ENCODE peak calls at places on chromosomes 4 and X, in ten cellular contexts. Q is epithelial cell of proximal tubule, L is GM23248, A is pancreas, K is A549, G is fibroblast of the aortic adventitia, P is heart left ventricle, S is AG10803, V is heart right ventricle, B is PC-9. N is an unnamed sample.

GRCh38 chrX:39982927-39983326 is 114.8 kb downstream of the BCOR start:
- DNase-seq in B (no peak), Q (no peak), A (no peak), G (no peak), V (no peak), L (no peak), K (no peak), P (no peak), S (no peak), N (no peak)

GRCh38 chrX:28278236-28278635 is 297.0 kb upstream of the DCAF8L1 start:
- DNase-seq in A (no peak), V (no peak), P (no peak), K (no peak), L (no peak), Q (no peak), G (no peak), S (no peak), B (no peak), N (no peak)

GRCh38 chr4:83207497-83208105 is 77.0 kb downstream of the COQ2 start:
- DNase-seq in P (no peak), L (peak), B (peak), V (no peak), A (no peak), Q (peak), K (peak), S (peak), G (peak), N (no peak)

GRCh38 chr4:67393699-67394281 is 151.5 kb downstream of the CENPC start:
- DNase-seq in G (peak), S (peak), A (no peak), P (no peak), Q (no peak), L (peak), K (peak), B (no peak), V (no peak), N (no peak)

GRCh38 chr4:183175631-183176232 is 76.7 kb downstream of the WWC2 start:
- DNase-seq in P (no peak), B (no peak), V (no peak), Q (no peak), K (no peak), G (peak), A (no peak), S (peak), L (peak), N (no peak)

GRCh38 chrX:153765138-153766079 is 1.4 kb downstream of the PLXNB3 start:
- DNase-seq in G (no peak), K (no peak), S (no peak), L (peak), B (peak), Q (no peak), P (no peak), V (peak), A (no peak), N (no peak)

GRCh38 chr4:3337811-3338210 is 45.0 kb downstream of the RGS12 start:
- DNase-seq in K (no peak), B (no peak), V (no peak), A (no peak), P (no peak), Q (no peak), L (no peak), G (no peak), S (no peak), N (no peak)

GRCh38 chrX:20452487-20452886 is 185.8 kb upstream of the RPS6KA3 start:
- DNase-seq in A (no peak), K (no peak), Q (no peak), V (no peak), S (no peak), G (no peak), B (no peak), P (no peak), L (no peak), N (no peak)

GRCh38 chr4:129080129-129080528 is 13.2 kb downstream of the SCLT1 start:
- DNase-seq in P (no peak), Q (no peak), K (no peak), L (no peak), G (no peak), B (no peak), V (no peak), A (no peak), S (no peak), N (no peak)

GRCh38 chr4:38366997-38367396 is 297.0 kb upstream of the KLF3 start:
- DNase-seq in B (no peak), A (no peak), Q (no peak), V (no peak), K (no peak), G (no peak), L (no peak), S (no peak), P (no peak), N (no peak)

GRCh38 chr4:83522239-83522638 is 13.7 kb upstream of the GPAT3 start:
- DNase-seq in L (no peak), B (no peak), G (no peak), V (no peak), S (no peak), K (no peak), Q (no peak), P (no peak), A (no peak), N (no peak)

GRCh38 chrX:75154871-75155270 is 1.2 kb downstream of the ABCB7 start:
- DNase-seq in V (no peak), A (no peak), P (no peak), Q (no peak), G (no peak), S (no peak), B (no peak), K (no peak), L (no peak), N (no peak)
- H3K4me3 ChIP-seq in V (no peak), A (no peak), P (peak), Q (peak), G (no peak), S (no peak), B (peak), K (peak), L (peak), N (no peak)

DNA sequence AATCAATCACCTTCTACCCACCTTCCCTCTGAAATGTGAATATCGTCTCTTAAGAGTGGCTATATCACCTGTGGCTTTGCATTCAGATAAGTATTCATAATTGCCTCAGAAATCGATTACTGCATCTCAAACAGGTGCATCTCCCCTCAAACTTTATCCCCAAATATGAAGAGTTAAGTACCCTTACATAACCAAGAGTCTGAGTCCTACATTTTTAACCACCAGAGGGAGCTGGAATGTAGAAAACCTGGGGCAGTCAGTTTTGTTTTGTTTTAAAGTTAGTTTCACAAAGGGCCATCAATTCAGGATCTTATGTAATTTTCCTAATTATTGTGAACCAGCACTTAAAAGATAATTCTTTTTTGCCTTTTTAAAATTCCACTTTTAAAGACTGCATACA is 5.7 kb downstream of the TCEANC start:
- DNase-seq in A (no peak), B (no peak), L (peak), Q (no peak), K (peak), S (peak), V (no peak), P (no peak), G (peak), N (no peak)
- H3K4me3 ChIP-seq in A (no peak), B (peak), L (peak), Q (no peak), K (no peak), S (no peak), V (no peak), P (peak), G (no peak), N (no peak)

DNA sequence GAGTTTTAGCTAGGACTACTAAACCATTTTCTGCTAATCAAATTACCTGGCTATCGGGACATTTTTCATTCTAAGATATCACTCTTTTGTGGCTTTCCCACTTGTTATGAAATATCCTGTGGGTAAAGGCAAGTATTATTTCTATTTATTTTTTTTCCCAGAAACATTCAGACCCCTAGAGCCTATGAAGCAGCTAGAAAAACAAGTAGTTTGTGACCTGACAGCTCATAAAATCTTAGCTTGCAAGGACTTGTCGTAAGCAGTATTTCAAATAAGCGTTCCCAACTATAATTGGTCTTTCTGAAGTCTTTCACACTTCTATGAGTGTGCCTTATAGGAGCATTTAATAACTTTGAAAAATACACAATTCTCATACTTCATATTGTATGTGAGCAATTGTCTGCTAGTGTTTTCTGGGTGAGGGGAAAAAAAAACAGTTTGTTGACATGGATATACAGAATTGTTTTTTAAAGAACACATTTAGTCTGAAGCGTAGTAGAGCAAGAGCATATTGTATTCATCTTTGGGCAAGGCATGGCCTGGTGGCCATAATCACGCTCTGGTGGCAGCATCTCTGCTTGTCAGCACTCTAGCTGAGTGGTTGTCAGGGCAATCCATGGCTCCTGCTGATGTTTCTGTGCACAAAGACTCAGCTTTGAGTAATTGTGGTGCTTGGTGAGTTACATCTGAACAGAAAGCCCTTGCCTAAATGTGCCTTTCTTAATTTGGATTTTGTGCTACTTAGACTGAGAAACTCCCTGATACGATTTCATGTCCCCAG is 2.6 kb downstream of the MCUB start:
- DNase-seq in K (no peak), V (no peak), G (no peak), P (no peak), L (no peak), Q (no peak), A (no peak), B (no peak), S (no peak), N (no peak)
- H3K4me3 ChIP-seq in K (no peak), V (no peak), G (no peak), P (no peak), L (peak), Q (no peak), A (no peak), B (no peak), S (no peak), N (no peak)

DNA sequence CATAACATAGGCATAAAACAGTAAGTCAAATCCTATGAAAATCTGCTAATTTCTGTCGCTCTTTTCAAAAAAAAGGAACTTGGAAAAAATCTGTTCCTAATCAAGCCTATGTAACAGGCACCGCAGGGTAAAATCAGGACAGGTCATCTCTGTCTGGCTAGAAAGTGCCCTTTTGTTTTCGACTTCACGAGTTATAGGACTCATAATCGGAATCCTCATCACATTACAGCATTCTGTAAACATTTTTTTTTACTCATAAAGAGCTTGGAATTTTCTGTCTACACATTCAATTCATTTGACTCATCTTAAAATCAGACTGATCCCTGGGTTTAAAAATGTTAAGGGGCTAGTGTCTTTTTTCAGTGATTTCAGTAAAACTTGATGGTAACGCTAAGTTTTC is 181.7 kb upstream of the TBC1D9 start:
- DNase-seq in V (no peak), L (peak), Q (no peak), S (peak), B (no peak), K (no peak), A (no peak), G (peak), P (no peak), N (no peak)
- H3K4me3 ChIP-seq in V (no peak), L (peak), Q (no peak), S (no peak), B (no peak), K (no peak), A (no peak), G (no peak), P (no peak), N (no peak)

DNA sequence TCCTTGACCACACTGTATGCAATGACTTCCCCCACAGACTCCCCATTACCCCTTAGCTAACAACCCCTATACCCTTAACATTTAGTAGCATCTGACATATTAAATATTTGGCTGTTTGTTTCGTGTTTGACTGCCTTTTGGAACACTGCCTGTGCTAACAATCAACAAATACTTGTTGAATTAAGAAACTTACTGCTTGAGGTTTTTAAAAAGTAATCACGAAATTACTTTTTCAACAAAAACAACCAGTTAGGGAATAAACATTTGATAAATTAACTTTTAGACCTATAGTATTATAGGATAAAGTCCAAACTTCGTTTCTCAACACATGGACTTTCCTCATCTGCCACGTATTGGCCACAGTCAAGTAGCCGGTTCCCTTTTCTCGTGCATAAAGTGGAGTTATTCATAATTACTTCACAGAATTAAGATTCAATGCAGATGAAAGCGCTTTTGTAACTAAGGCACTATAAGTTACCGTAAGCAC is 555 bp upstream of the ELMOD2 start:
- DNase-seq in Q (no peak), A (no peak), G (no peak), P (no peak), L (no peak), B (no peak), S (no peak), V (no peak), K (no peak), N (no peak)
- H3K4me3 ChIP-seq in Q (peak), A (peak), G (peak), P (peak), L (peak), B (peak), S (peak), V (peak), K (peak), N (no peak)

GRCh38 chr4:46388860-46389259 is 1.1 kb downstream of the GABRA2 start:
- DNase-seq in V (no peak), P (no peak), A (no peak), K (no peak), L (no peak), S (no peak), Q (no peak), G (no peak), B (no peak), N (no peak)
- H3K4me3 ChIP-seq in V (peak), P (peak), A (no peak), K (no peak), L (no peak), S (no peak), Q (peak), G (no peak), B (no peak), N (no peak)

DNA sequence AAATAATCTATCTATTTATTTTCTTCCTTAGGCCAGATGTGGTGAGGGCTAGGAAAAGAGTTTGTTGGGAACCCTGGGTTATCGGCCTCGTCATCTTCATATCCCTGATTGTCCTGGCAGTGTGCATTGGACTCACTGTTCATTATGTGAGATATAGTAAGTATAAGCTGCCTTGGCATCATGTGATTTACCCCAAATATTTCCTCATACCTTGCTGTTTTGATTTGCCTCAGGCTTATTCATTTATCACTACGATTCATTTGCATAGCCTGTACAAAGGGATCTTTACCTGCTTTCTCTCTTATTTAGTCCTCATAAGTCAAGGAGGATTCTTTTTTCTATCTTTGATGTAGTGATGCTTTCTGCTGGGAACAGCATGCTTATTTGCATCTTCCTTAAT is 14.5 kb downstream of the TMPRSS11E start:
- DNase-seq in B (no peak), K (no peak), Q (no peak), A (no peak), G (no peak), P (no peak), V (no peak), S (no peak), L (no peak), N (no peak)
- H3K4me3 ChIP-seq in B (no peak), K (no peak), Q (no peak), A (no peak), G (no peak), P (no peak), V (no peak), S (no peak), L (no peak), N (no peak)

GRCh38 chr4:116501954-116502353 is 583.4 kb downstream of the TRAM1L1 start:
- DNase-seq in V (no peak), L (no peak), S (no peak), A (no peak), B (no peak), K (no peak), P (no peak), Q (no peak), G (no peak), N (peak)
- H3K4me3 ChIP-seq in V (no peak), L (no peak), S (no peak), A (no peak), B (no peak), K (no peak), P (no peak), Q (no peak), G (no peak), N (no peak)

DNA sequence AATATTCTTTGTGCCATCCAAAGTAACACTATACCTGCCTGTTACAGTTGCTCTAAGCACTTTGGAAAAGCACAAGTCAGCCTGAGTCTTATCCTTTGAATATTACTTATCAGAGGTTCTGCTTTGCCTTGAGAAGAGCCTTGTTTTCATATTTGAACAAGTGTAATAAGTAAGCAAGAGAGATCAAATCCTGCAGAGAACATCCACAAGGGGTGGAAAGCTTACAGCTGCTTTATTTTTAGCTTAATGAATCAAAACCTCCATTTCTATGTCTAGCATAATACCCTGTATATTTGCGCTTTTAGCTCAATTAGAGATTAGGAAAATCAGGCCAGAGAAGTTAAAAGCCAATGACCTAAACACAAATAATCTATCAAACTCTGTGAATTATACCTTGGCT is 139.8 kb downstream of the CDS1 start:
- DNase-seq in A (no peak), V (no peak), B (no peak), P (no peak), Q (no peak), L (no peak), S (no peak), G (no peak), K (no peak), N (no peak)
- H3K4me3 ChIP-seq in A (no peak), V (no peak), B (no peak), P (no peak), Q (no peak), L (no peak), S (no peak), G (no peak), K (no peak), N (no peak)

N was measured in lower leg skin.